ENCODE peak calls at places on chromosomes 4 and X, in nine cellular contexts. P is endothelial cell, B is IMR-90, O is AG10803, S is B cell, Y is cardiac muscle cell, W is sigmoid colon, K is colonic mucosa, I is cardiac fibroblast. Q is an unnamed sample.
A peak's percentile ranks its signal among the peaks of the same experiment; 100 is the strongest.

GRCh38 chrX:38142598-38142997 is 78.1 kb downstream of the SRPX start:
- DNase-seq in P (no peak), B (peak; percentile 43), O (peak; percentile 79), S (no peak), Y (no peak), W (no peak), K (no peak), I (peak; percentile 94), Q (no peak)

GRCh38 chr4:123564758-123565346 is 168.3 kb downstream of the SPRY1 start:
- DNase-seq in P (peak; percentile 62), B (peak; percentile 69), O (peak; percentile 69), S (peak; percentile 76), Y (peak; percentile 88), W (no peak), K (peak; percentile 80), I (peak; percentile 85), Q (peak; percentile 71)

GRCh38 chrX:118497180-118497814 is 1.7 kb downstream of the DOCK11 start:
- DNase-seq in P (no peak), B (no peak), O (no peak), S (no peak), Y (no peak), W (no peak), K (no peak), I (no peak), Q (peak; percentile 46)

GRCh38 chr4:111174331-111174730 is 551.5 kb upstream of the PITX2 start:
- DNase-seq in P (no peak), B (no peak), O (peak; percentile 11), S (no peak), Y (no peak), W (no peak), K (no peak), I (no peak), Q (no peak)

GRCh38 chrX:13220916-13221315 is 98.9 kb downstream of the ATXN3L start:
- DNase-seq in P (no peak), B (peak; percentile 84), O (peak; percentile 29), S (no peak), Y (no peak), W (no peak), K (no peak), I (peak; percentile 32), Q (no peak)

GRCh38 chr4:55503164-55503563 is 43.5 kb downstream of the CLOCK start:
- DNase-seq in P (no peak), B (peak; percentile 84), O (peak; percentile 59), S (no peak), Y (no peak), W (no peak), K (no peak), I (peak; percentile 50), Q (no peak)

GRCh38 chr4:138835833-138836521 is 179.6 kb upstream of the NOCT start:
- DNase-seq in P (no peak), B (peak; percentile 13), O (peak; percentile 1), S (no peak), Y (peak; percentile 48), W (no peak), K (peak; percentile 40), I (peak; percentile 29), Q (no peak)

GRCh38 chr4:1072830-1073446 is 40.4 kb downstream of the RNF212 start:
- DNase-seq in P (peak; percentile 57), B (peak; percentile 53), O (peak; percentile 54), S (peak; percentile 69), Y (peak; percentile 57), W (no peak), K (peak; percentile 79), I (peak; percentile 73), Q (peak; percentile 81)

GRCh38 chr4:4726051-4726450 is 133.4 kb upstream of the MSX1 start:
- DNase-seq in P (no peak), B (no peak), O (no peak), S (no peak), Y (no peak), W (no peak), K (no peak), I (no peak), Q (no peak)

GRCh38 chrX:3699841-3700381 is 13.5 kb downstream of the PRKX start:
- DNase-seq in P (no peak), B (no peak), O (no peak), S (no peak), Y (no peak), W (peak; percentile 54), K (no peak), I (no peak), Q (no peak)

GRCh38 chr4:62243895-62244294 is 1043.8 kb downstream of the ADGRL3 start:
- DNase-seq in P (no peak), B (no peak), O (no peak), S (no peak), Y (no peak), W (no peak), K (no peak), I (no peak), Q (no peak)

GRCh38 chr4:70425306-70425705 is 27.6 kb downstream of the OPRPN start:
- DNase-seq in P (no peak), B (no peak), O (no peak), S (no peak), Y (no peak), W (no peak), K (no peak), I (no peak), Q (no peak)

GRCh38 chrX:31884535-31884934 is 812.7 kb upstream of the FTHL17 start:
- DNase-seq in P (no peak), B (no peak), O (no peak), S (no peak), Y (no peak), W (no peak), K (no peak), I (no peak), Q (no peak)

GRCh38 chr4:22471419-22471818 is 44.4 kb downstream of the ADGRA3 start:
- DNase-seq in P (no peak), B (no peak), O (no peak), S (no peak), Y (no peak), W (no peak), K (no peak), I (no peak), Q (no peak)

GRCh38 chrX:97529801-97530200 is 646.1 kb downstream of the RPA4 start:
- DNase-seq in P (no peak), B (peak; percentile 54), O (no peak), S (no peak), Y (no peak), W (no peak), K (no peak), I (peak; percentile 95), Q (no peak)

GRCh38 chrX:105695451-105695850 is 126.9 kb upstream of the NRK start:
- DNase-seq in P (no peak), B (peak; percentile 20), O (no peak), S (no peak), Y (no peak), W (no peak), K (no peak), I (peak; percentile 23), Q (no peak)

GRCh38 chr4:87188063-87188462 is 32.4 kb downstream of the KLHL8 start:
- DNase-seq in P (no peak), B (peak; percentile 65), O (peak; percentile 18), S (no peak), Y (no peak), W (no peak), K (no peak), I (peak; percentile 29), Q (no peak)

GRCh38 chr4:7463584-7464258 is 29.0 kb upstream of the PSAPL1 start:
- DNase-seq in P (no peak), B (no peak), O (no peak), S (no peak), Y (no peak), W (no peak), K (no peak), I (no peak), Q (no peak)

GRCh38 chr4:7461171-7461570 is 26.4 kb upstream of the PSAPL1 start:
- DNase-seq in P (no peak), B (no peak), O (no peak), S (no peak), Y (no peak), W (no peak), K (no peak), I (no peak), Q (no peak)

GRCh38 chr4:7460591-7460990 is 25.9 kb upstream of the PSAPL1 start:
- DNase-seq in P (no peak), B (peak; percentile 7), O (peak; percentile 7), S (no peak), Y (no peak), W (no peak), K (no peak), I (peak; percentile 19), Q (no peak)

GRCh38 chr4:7464259-7464655 is 29.5 kb upstream of the PSAPL1 start:
- DNase-seq in P (no peak), B (no peak), O (no peak), S (no peak), Y (no peak), W (no peak), K (no peak), I (no peak), Q (no peak)

GRCh38 chr4:7462509-7462971 is 27.8 kb upstream of the PSAPL1 start:
- DNase-seq in P (no peak), B (peak; percentile 2), O (peak; percentile 27), S (no peak), Y (peak; percentile 63), W (no peak), K (no peak), I (peak; percentile 10), Q (no peak)
- TF ChIP-seq CTCF in P (no peak), B (peak; percentile 8), O (peak; percentile 39), S (no peak), Y (peak; percentile 27), W (no peak), K (no peak), I (no peak), Q (no peak)

GRCh38 chrX:1657367-1658082 is 42.7 kb downstream of the ASMT start:
- DNase-seq in P (no peak), B (no peak), O (peak; percentile 35), S (peak; percentile 46), Y (peak; percentile 2), W (no peak), K (peak; percentile 20), I (peak; percentile 36), Q (peak; percentile 84)
- TF ChIP-seq CTCF in P (no peak), B (no peak), O (no peak), S (no peak), Y (no peak), W (no peak), K (no peak), I (no peak), Q (no peak)

GRCh38 chrX:78759081-78759480 is 11.6 kb downstream of the LPAR4 start:
- DNase-seq in P (no peak), B (no peak), O (no peak), S (no peak), Y (no peak), W (no peak), K (no peak), I (no peak), Q (no peak)

GRCh38 chrX:78753571-78753970 is 6.1 kb downstream of the LPAR4 start:
- DNase-seq in P (no peak), B (no peak), O (no peak), S (no peak), Y (no peak), W (no peak), K (peak; percentile 25), I (no peak), Q (no peak)

GRCh38 chrX:78754917-78755316 is 7.4 kb downstream of the LPAR4 start:
- DNase-seq in P (no peak), B (no peak), O (no peak), S (peak; percentile 41), Y (no peak), W (no peak), K (no peak), I (no peak), Q (no peak)
- TF ChIP-seq CTCF in P (no peak), B (no peak), O (no peak), S (no peak), Y (no peak), W (no peak), K (no peak), I (no peak), Q (no peak)

GRCh38 chr4:14620567-14621138 is 381.6 kb upstream of the CPEB2 start:
- DNase-seq in P (no peak), B (no peak), O (no peak), S (no peak), Y (no peak), W (no peak), K (no peak), I (no peak), Q (no peak)
- TF ChIP-seq CTCF in P (no peak), B (no peak), O (no peak), S (no peak), Y (no peak), W (no peak), K (no peak), I (no peak), Q (no peak)

Q was measured in activated CD8-positive, alpha-beta T cell treated with anti-CD3 and anti-CD28 coated beads for 36 hours.